ENCODE peak calls at places on chromosomes 3 and 15, in six cellular contexts. One of them, this sample, is unnamed.

GRCh38 chr15:68536331-68537095 is 42.3 kb upstream of the CORO2B start:
- DNase-seq in H1: no peak
- DNase-seq in neuronal stem cell: no peak
- DNase-seq in mesenchymal stem cell: peak; percentile 91
- DNase-seq in IMR-90: peak; percentile 98
- DNase-seq in H9: no peak
- DNase-seq in this sample: no peak

GRCh38 chr15:69511015-69511414 is 58.4 kb downstream of the RPLP1 start:
- DNase-seq in mesenchymal stem cell: no peak
- DNase-seq in IMR-90: no peak
- DNase-seq in H1: peak; percentile 7
- DNase-seq in H9: no peak
- DNase-seq in neuronal stem cell: no peak
- DNase-seq in this sample: no peak

GRCh38 chr3:180918542-180918941 is 6.1 kb downstream of the FXR1 start:
- DNase-seq in IMR-90: no peak
- DNase-seq in mesenchymal stem cell: no peak
- DNase-seq in H1: no peak
- DNase-seq in neuronal stem cell: no peak
- DNase-seq in H9: no peak
- DNase-seq in this sample: no peak

GRCh38 chr3:52143156-52143555 is 11.1 kb downstream of the POC1A start:
- DNase-seq in H9: no peak
- DNase-seq in neuronal stem cell: no peak
- DNase-seq in IMR-90: no peak
- DNase-seq in H1: no peak
- DNase-seq in mesenchymal stem cell: no peak
- DNase-seq in this sample: no peak

GRCh38 chr15:86834115-86834863 is 754.6 kb downstream of the AGBL1 start:
- DNase-seq in IMR-90: no peak
- DNase-seq in H1: no peak
- DNase-seq in H9: no peak
- DNase-seq in neuronal stem cell: no peak
- DNase-seq in mesenchymal stem cell: no peak
- DNase-seq in this sample: no peak

GRCh38 chr3:120982608-120983320 is 74.8 kb downstream of the STXBP5L start:
- DNase-seq in neuronal stem cell: no peak
- DNase-seq in H9: no peak
- DNase-seq in H1: no peak
- DNase-seq in mesenchymal stem cell: no peak
- DNase-seq in IMR-90: no peak
- DNase-seq in this sample: no peak

GRCh38 chr3:89699771-89700170 is 592.4 kb downstream of the EPHA3 start:
- DNase-seq in H1: no peak
- DNase-seq in H9: no peak
- DNase-seq in IMR-90: no peak
- DNase-seq in neuronal stem cell: no peak
- DNase-seq in mesenchymal stem cell: no peak
- DNase-seq in this sample: no peak

GRCh38 chr3:9193211-9193610 is 56.2 kb downstream of the SRGAP3 start:
- DNase-seq in H1: no peak
- DNase-seq in neuronal stem cell: no peak
- DNase-seq in mesenchymal stem cell: no peak
- DNase-seq in IMR-90: no peak
- DNase-seq in H9: no peak
- DNase-seq in this sample: no peak

GRCh38 chr15:52663895-52664294 is 15.3 kb downstream of the ATOSA start:
- DNase-seq in IMR-90: no peak
- DNase-seq in H9: no peak
- DNase-seq in neuronal stem cell: no peak
- DNase-seq in H1: no peak
- DNase-seq in mesenchymal stem cell: no peak
- DNase-seq in this sample: no peak

GRCh38 chr3:66499881-66500574 is 794 bp downstream of the LRIG1 start:
- DNase-seq in H9: no peak
- DNase-seq in neuronal stem cell: no peak
- DNase-seq in H1: peak; percentile 62
- DNase-seq in mesenchymal stem cell: peak; percentile 28
- DNase-seq in IMR-90: peak; percentile 43
- DNase-seq in this sample: peak; percentile 28

GRCh38 chr15:56428821-56429458 is 36.0 kb downstream of the MNS1 start:
- DNase-seq in neuronal stem cell: peak; percentile 0
- DNase-seq in H9: no peak
- DNase-seq in IMR-90: peak; percentile 39
- DNase-seq in mesenchymal stem cell: peak; percentile 32
- DNase-seq in H1: no peak
- DNase-seq in this sample: no peak

GRCh38 chr3:124934577-124934976 is at the start of gene MUC13:
- DNase-seq in H1: no peak
- DNase-seq in H9: no peak
- DNase-seq in mesenchymal stem cell: no peak
- DNase-seq in IMR-90: no peak
- DNase-seq in neuronal stem cell: no peak
- DNase-seq in this sample: no peak

GRCh38 chr3:71723452-71724170 is 1.6 kb downstream of the EIF4E3 start:
- DNase-seq in IMR-90: no peak
- DNase-seq in mesenchymal stem cell: no peak
- DNase-seq in H1: no peak
- DNase-seq in neuronal stem cell: no peak
- DNase-seq in H9: no peak
- DNase-seq in this sample: no peak

GRCh38 chr3:146491303-146491702 is 21.9 kb upstream of the PLSCR2 start:
- DNase-seq in H1: no peak
- DNase-seq in neuronal stem cell: no peak
- DNase-seq in IMR-90: peak; percentile 71
- DNase-seq in H9: no peak
- DNase-seq in mesenchymal stem cell: peak; percentile 33
- DNase-seq in this sample: peak; percentile 29

GRCh38 chr3:140834266-140835037 is 107.2 kb upstream of the SLC25A36 start:
- DNase-seq in H9: no peak
- DNase-seq in neuronal stem cell: no peak
- DNase-seq in H1: no peak
- DNase-seq in IMR-90: no peak
- DNase-seq in mesenchymal stem cell: no peak
- DNase-seq in this sample: no peak

GRCh38 chr3:194779729-194780224 is 94.1 kb downstream of the FAM43A start:
- DNase-seq in IMR-90: no peak
- DNase-seq in mesenchymal stem cell: peak; percentile 5
- DNase-seq in neuronal stem cell: no peak
- DNase-seq in H1: no peak
- DNase-seq in H9: no peak
- DNase-seq in this sample: no peak

GRCh38 chr3:63980019-63980418 is 43.3 kb downstream of the PSMD6 start:
- DNase-seq in mesenchymal stem cell: no peak
- DNase-seq in IMR-90: no peak
- DNase-seq in neuronal stem cell: no peak
- DNase-seq in H1: no peak
- DNase-seq in H9: no peak
- DNase-seq in this sample: no peak

GRCh38 chr3:63979093-63979492 is 44.2 kb downstream of the PSMD6 start:
- DNase-seq in IMR-90: no peak
- DNase-seq in H9: no peak
- DNase-seq in H1: no peak
- DNase-seq in neuronal stem cell: no peak
- DNase-seq in mesenchymal stem cell: no peak
- DNase-seq in this sample: peak; percentile 71

GRCh38 chr3:63976166-63976861 is 47.0 kb downstream of the PSMD6 start:
- DNase-seq in mesenchymal stem cell: peak; percentile 94
- DNase-seq in IMR-90: peak; percentile 96
- DNase-seq in H9: no peak
- DNase-seq in H1: no peak
- DNase-seq in neuronal stem cell: no peak
- DNase-seq in this sample: peak; percentile 57

GRCh38 chr3:63976862-63977180 is 46.5 kb downstream of the PSMD6 start:
- DNase-seq in neuronal stem cell: no peak
- DNase-seq in mesenchymal stem cell: no peak
- DNase-seq in H9: no peak
- DNase-seq in IMR-90: no peak
- DNase-seq in H1: no peak
- DNase-seq in this sample: no peak

DNA sequence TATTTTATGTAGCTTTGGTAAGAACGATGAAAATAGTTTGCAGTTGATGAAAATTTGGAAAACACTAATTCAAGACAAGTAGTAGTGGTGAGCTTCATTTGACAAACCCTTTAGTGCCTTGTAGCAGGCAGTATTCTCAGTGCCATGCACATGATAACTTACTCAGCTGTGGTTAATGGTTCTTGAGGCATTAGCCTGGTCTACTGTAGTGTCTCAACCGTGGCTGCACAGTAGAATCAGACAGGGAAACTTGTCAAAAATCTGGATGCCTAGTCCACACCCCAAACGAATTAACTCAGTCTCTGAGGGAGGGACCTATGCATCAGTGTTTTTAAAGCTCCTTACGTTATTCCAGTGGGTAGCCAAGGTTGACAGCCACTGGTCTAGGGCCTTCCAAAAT is 45.4 kb downstream of the PSMD6 start:
- DNase-seq in H1: no peak
- DNase-seq in H9: no peak
- DNase-seq in neuronal stem cell: no peak
- DNase-seq in IMR-90: no peak
- DNase-seq in mesenchymal stem cell: no peak
- DNase-seq in this sample: no peak
- H3K14ac ChIP-seq in H1: no peak overlapping the region
- H3K14ac ChIP-seq in H9: no peak overlapping the region
- H3K14ac ChIP-seq in neuronal stem cell: no peak overlapping the region
- H3K14ac ChIP-seq in IMR-90: no peak overlapping the region
- H3K14ac ChIP-seq in mesenchymal stem cell: no peak overlapping the region
- H3K14ac ChIP-seq in this sample: no peak overlapping the region

DNA sequence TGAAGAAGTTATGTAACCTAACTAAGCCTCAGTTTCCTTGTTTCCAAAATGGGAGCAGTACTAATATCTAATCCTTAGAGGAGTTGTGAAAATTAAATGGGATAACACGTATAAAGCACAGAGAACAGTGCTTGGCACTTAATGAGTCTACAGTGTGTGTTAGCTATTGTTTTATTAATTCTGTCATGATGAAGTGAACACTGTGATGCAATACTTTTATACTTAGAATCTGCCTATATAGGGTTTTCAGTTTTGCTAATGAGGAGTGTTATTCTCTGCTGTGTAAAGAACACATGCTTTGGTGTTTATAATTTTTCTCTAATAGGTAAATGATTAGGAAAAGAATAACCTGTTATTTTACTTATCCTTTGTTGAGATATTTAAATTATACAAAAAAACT is 65.2 kb downstream of the MBNL1 start:
- DNase-seq in mesenchymal stem cell: no peak
- DNase-seq in H9: no peak
- DNase-seq in IMR-90: no peak
- DNase-seq in H1: no peak
- DNase-seq in neuronal stem cell: no peak
- DNase-seq in this sample: no peak
- H3K14ac ChIP-seq in mesenchymal stem cell: no peak overlapping the region
- H3K14ac ChIP-seq in H9: no peak overlapping the region
- H3K14ac ChIP-seq in IMR-90: no peak overlapping the region
- H3K14ac ChIP-seq in H1: no peak overlapping the region
- H3K14ac ChIP-seq in neuronal stem cell: no peak overlapping the region
- H3K14ac ChIP-seq in this sample: no peak overlapping the region

GRCh38 chr3:56884387-56884786 is 82.6 kb upstream of the ARHGEF3 start:
- DNase-seq in H9: no peak
- DNase-seq in IMR-90: no peak
- DNase-seq in H1: no peak
- DNase-seq in neuronal stem cell: no peak
- DNase-seq in mesenchymal stem cell: no peak
- DNase-seq in this sample: no peak
- H3K14ac ChIP-seq in H9: no peak overlapping the region
- H3K14ac ChIP-seq in IMR-90: no peak overlapping the region
- H3K14ac ChIP-seq in H1: no peak overlapping the region
- H3K14ac ChIP-seq in neuronal stem cell: no peak overlapping the region
- H3K14ac ChIP-seq in mesenchymal stem cell: no peak overlapping the region
- H3K14ac ChIP-seq in this sample: no peak overlapping the region

GRCh38 chr15:84570164-84570692 is 30.6 kb upstream of the ZSCAN2 start:
- DNase-seq in neuronal stem cell: peak; percentile 36
- DNase-seq in mesenchymal stem cell: peak; percentile 32
- DNase-seq in H1: no peak
- DNase-seq in H9: no peak
- DNase-seq in IMR-90: no peak
- DNase-seq in this sample: peak; percentile 31

GRCh38 chr15:84572231-84572630 is 28.6 kb upstream of the ZSCAN2 start:
- DNase-seq in IMR-90: no peak
- DNase-seq in H9: no peak
- DNase-seq in neuronal stem cell: no peak
- DNase-seq in mesenchymal stem cell: peak; percentile 46
- DNase-seq in H1: no peak
- DNase-seq in this sample: peak; percentile 78

DNA sequence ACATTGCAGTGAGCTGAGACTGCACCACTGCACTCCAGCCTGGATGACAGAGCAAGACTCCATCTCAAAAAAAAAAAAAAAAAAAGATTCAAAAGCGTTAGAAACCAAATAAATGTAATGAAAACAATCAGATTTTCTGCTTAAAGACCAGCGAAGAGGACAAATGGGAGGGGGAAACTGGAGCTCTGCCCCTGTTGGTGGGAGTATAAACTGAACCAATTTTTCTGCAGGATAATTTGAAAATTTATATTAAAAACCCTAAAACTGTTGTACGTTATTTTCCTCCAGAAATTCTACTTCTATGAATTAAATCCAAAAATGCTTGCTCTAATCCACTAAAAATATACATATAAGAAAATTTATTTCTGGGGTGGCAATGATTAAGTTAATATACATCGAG is 25.3 kb upstream of the ZSCAN2 start:
- DNase-seq in IMR-90: no peak
- DNase-seq in H9: no peak
- DNase-seq in neuronal stem cell: no peak
- DNase-seq in mesenchymal stem cell: no peak
- DNase-seq in H1: no peak
- DNase-seq in this sample: no peak
- H3K14ac ChIP-seq in IMR-90: no peak overlapping the region
- H3K14ac ChIP-seq in H9: no peak overlapping the region
- H3K14ac ChIP-seq in neuronal stem cell: no peak overlapping the region
- H3K14ac ChIP-seq in mesenchymal stem cell: no peak overlapping the region
- H3K14ac ChIP-seq in H1: no peak overlapping the region
- H3K14ac ChIP-seq in this sample: no peak overlapping the region

DNA sequence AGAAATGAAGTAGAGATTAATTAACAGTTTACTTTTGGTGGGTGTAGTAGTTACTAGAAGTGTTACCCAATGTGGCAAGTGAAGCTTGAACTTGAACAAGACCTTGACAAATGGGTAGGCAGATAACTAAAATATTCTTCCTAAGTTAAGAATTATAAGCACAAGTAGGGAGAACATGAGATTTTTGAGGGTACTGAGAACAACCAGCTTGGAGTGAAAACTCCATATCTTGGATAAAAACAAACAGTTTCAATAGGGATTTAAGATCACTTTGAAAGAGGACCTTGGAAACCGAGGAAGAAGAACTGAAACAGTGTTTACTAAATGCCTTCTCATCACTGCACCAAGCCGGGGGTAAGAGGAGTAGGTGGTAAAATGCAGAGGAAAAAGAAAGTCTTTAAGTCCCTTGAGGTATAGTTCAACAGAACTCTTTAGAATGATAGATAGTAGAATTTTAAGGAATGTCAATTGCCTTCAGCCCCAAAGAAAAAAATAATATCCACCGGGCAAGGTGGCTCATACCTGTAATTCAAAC is 496.7 kb downstream of the NAALADL2 start:
- DNase-seq in H9: no peak
- DNase-seq in mesenchymal stem cell: no peak
- DNase-seq in H1: no peak
- DNase-seq in neuronal stem cell: no peak
- DNase-seq in IMR-90: no peak
- DNase-seq in this sample: no peak
- H3K14ac ChIP-seq in H9: no peak overlapping the region
- H3K14ac ChIP-seq in mesenchymal stem cell: no peak overlapping the region
- H3K14ac ChIP-seq in H1: no peak overlapping the region
- H3K14ac ChIP-seq in neuronal stem cell: no peak overlapping the region
- H3K14ac ChIP-seq in IMR-90: no peak overlapping the region
- H3K14ac ChIP-seq in this sample: no peak overlapping the region

GRCh38 chr3:153063337-153063736 is 98.7 kb upstream of the RAP2B start:
- DNase-seq in H9: no peak
- DNase-seq in IMR-90: no peak
- DNase-seq in mesenchymal stem cell: no peak
- DNase-seq in H1: no peak
- DNase-seq in neuronal stem cell: no peak
- DNase-seq in this sample: no peak
- H3K14ac ChIP-seq in H9: no peak overlapping the region
- H3K14ac ChIP-seq in IMR-90: no peak overlapping the region
- H3K14ac ChIP-seq in mesenchymal stem cell: no peak overlapping the region
- H3K14ac ChIP-seq in H1: no peak overlapping the region
- H3K14ac ChIP-seq in neuronal stem cell: no peak overlapping the region
- H3K14ac ChIP-seq in this sample: no peak overlapping the region